ENCODE peak calls at places on chromosomes 13 and 19, in ten cellular contexts. B is suprapubic skin, C is pancreas, U is GM23338, X is left ventricle myocardium inferior, N is heart left ventricle, T is sigmoid colon, E is body of pancreas, J is left lung, G is Karpas-422. W is an unnamed sample. For H3K27me3, the result is how much of the 10 kb centered on the place peaks cover.

GRCh38 chr19:485583-486236 is 10.6 kb upstream of the MADCAM1 start:
- DNase-seq in B (no peak), C (peak), U (no peak), X (peak), N (no peak), T (peak), E (peak), J (no peak), G (no peak), W (peak)

GRCh38 chr19:56821209-56821608 is 19.3 kb downstream of the PEG3 start:
- DNase-seq in B (no peak), C (no peak), U (no peak), X (no peak), N (no peak), T (no peak), E (no peak), J (no peak), G (peak), W (no peak)

GRCh38 chr19:46925548-46925950 is 64.8 kb downstream of the ARHGAP35 start:
- DNase-seq in B (no peak), C (peak), U (no peak), X (no peak), N (no peak), T (no peak), E (peak), J (no peak), G (no peak), W (no peak)

GRCh38 chr19:37217855-37218591 is at the start of gene ZNF383:
- DNase-seq in B (peak), C (peak), U (peak), X (peak), N (peak), T (peak), E (peak), J (peak), G (peak), W (peak)

GRCh38 chr19:4640247-4641000 is 1.1 kb downstream of the TNFAIP8L1 start:
- DNase-seq in B (no peak), C (no peak), U (peak), X (no peak), N (no peak), T (no peak), E (peak), J (no peak), G (no peak), W (no peak)

GRCh38 chr13:24662195-24663088 is 17.8 kb upstream of the ATP12A start:
- DNase-seq in B (no peak), C (no peak), U (no peak), X (no peak), N (no peak), T (no peak), E (no peak), J (no peak), G (no peak), W (no peak)

GRCh38 chr13:114119196-114119595 is 13.2 kb downstream of the RASA3 start:
- DNase-seq in B (no peak), C (no peak), U (peak), X (no peak), N (no peak), T (no peak), E (peak), J (no peak), G (no peak), W (peak)

GRCh38 chr19:45467456-45468158 is at the start of gene FOSB:
- DNase-seq in B (peak), C (peak), U (peak), X (peak), N (peak), T (peak), E (peak), J (peak), G (peak), W (peak)

GRCh38 chr19:40302224-40303011 is 17.3 kb upstream of the AKT2 start:
- DNase-seq in B (no peak), C (no peak), U (no peak), X (no peak), N (no peak), T (no peak), E (no peak), J (no peak), G (no peak), W (no peak)

GRCh38 chr13:49652691-49653305 is 24.5 kb downstream of the ARL11 start:
- DNase-seq in B (no peak), C (peak), U (peak), X (no peak), N (no peak), T (no peak), E (peak), J (no peak), G (peak), W (peak)

GRCh38 chr13:110268061-110268460 is 38.9 kb downstream of the COL4A1 start:
- DNase-seq in B (no peak), C (no peak), U (no peak), X (no peak), N (no peak), T (peak), E (no peak), J (no peak), G (no peak), W (no peak)

GRCh38 chr13:48661112-48661511 is 7.4 kb downstream of the CYSLTR2 start:
- DNase-seq in B (no peak), C (no peak), U (no peak), X (no peak), N (no peak), T (no peak), E (no peak), J (no peak), G (no peak), W (no peak)

GRCh38 chr13:39411501-39411900 is 191.5 kb downstream of the LHFPL6 start:
- DNase-seq in B (no peak), C (no peak), U (no peak), X (no peak), N (no peak), T (no peak), E (no peak), J (no peak), G (no peak), W (no peak)

GRCh38 chr19:1363599-1363998 is 20.1 kb upstream of the NDUFS7 start:
- DNase-seq in B (no peak), C (no peak), U (no peak), X (no peak), N (no peak), T (no peak), E (no peak), J (no peak), G (no peak), W (no peak)

GRCh38 chr19:40217027-40217810 is 965 bp downstream of the TTC9B start:
- DNase-seq in B (no peak), C (peak), U (peak), X (no peak), N (no peak), T (no peak), E (peak), J (peak), G (no peak), W (peak)

GRCh38 chr13:47621931-47622330 is 379.1 kb downstream of the SUCLA2 start:
- DNase-seq in B (no peak), C (no peak), U (no peak), X (no peak), N (no peak), T (no peak), E (no peak), J (no peak), G (no peak), W (no peak)

GRCh38 chr19:55117063-55117635 is 288 bp downstream of the PPP1R12C start:
- DNase-seq in B (no peak), C (no peak), U (no peak), X (no peak), N (no peak), T (no peak), E (no peak), J (no peak), G (peak), W (peak)

GRCh38 chr19:28605501-28606268 is 607.3 kb downstream of the UQCRFS1 start:
- DNase-seq in B (no peak), C (no peak), U (no peak), X (no peak), N (no peak), T (no peak), E (no peak), J (no peak), G (no peak), W (no peak)

GRCh38 chr13:50722437-50723125 is 120.9 kb downstream of the DLEU7 start:
- DNase-seq in B (no peak), C (no peak), U (no peak), X (no peak), N (no peak), T (no peak), E (no peak), J (no peak), G (no peak), W (no peak)

GRCh38 chr13:78540424-78540823 is 62.9 kb downstream of the POU4F1 start:
- DNase-seq in B (no peak), C (no peak), U (no peak), X (no peak), N (no peak), T (no peak), E (no peak), J (no peak), G (no peak), W (no peak)

GRCh38 chr19:41922585-41922984 is 5.7 kb downstream of the ERFL start:
- DNase-seq in B (no peak), C (no peak), U (no peak), X (no peak), N (no peak), T (no peak), E (no peak), J (no peak), G (no peak), W (no peak)

GRCh38 chr19:14146789-14147216 is 10.4 kb upstream of the ASF1B start:
- DNase-seq in B (no peak), C (no peak), U (no peak), X (no peak), N (no peak), T (no peak), E (no peak), J (no peak), G (no peak), W (no peak)

GRCh38 chr13:30711375-30711774 is 24.0 kb upstream of the ALOX5AP start:
- DNase-seq in B (no peak), C (no peak), U (no peak), X (no peak), N (no peak), T (no peak), E (no peak), J (no peak), G (no peak), W (no peak)

GRCh38 chr19:7784856-7785255 is 21.8 kb downstream of the CLEC4M start:
- DNase-seq in B (no peak), C (no peak), U (no peak), X (no peak), N (no peak), T (no peak), E (no peak), J (no peak), G (no peak), W (no peak)

GRCh38 chr19:18768046-18768771 is 22.9 kb downstream of the COMP start:
- DNase-seq in B (no peak), C (no peak), U (peak), X (no peak), N (no peak), T (no peak), E (no peak), J (no peak), G (no peak), W (no peak)

GRCh38 chr19:32337176-32337808 is 8.1 kb upstream of the ZNF507 start:
- DNase-seq in B (no peak), C (no peak), U (no peak), X (no peak), N (no peak), T (no peak), E (no peak), J (no peak), G (no peak), W (no peak)

GRCh38 chr13:26678796-26679195 is 81.8 kb downstream of the GPR12 start:
- DNase-seq in B (no peak), C (no peak), U (peak), X (no peak), N (no peak), T (no peak), E (no peak), J (no peak), G (peak), W (no peak)

GRCh38 chr13:57665471-57665870 is 33.9 kb downstream of the PCDH17 start:
- DNase-seq in B (no peak), C (no peak), U (no peak), X (no peak), N (no peak), T (no peak), E (no peak), J (no peak), G (no peak), W (no peak)

GRCh38 chr19:9885077-9885552 is 50.0 kb downstream of the PIN1 start:
- DNase-seq in B (no peak), C (peak), U (peak), X (peak), N (no peak), T (no peak), E (no peak), J (no peak), G (no peak), W (peak)

GRCh38 chr19:56740478-56740877 is 68.9 kb upstream of the ZNF835 start:
- DNase-seq in B (no peak), C (no peak), U (no peak), X (no peak), N (no peak), T (no peak), E (no peak), J (no peak), G (no peak), W (no peak)

GRCh38 chr19:28526042-28526441 is 686.9 kb downstream of the UQCRFS1 start:
- DNase-seq in B (no peak), C (no peak), U (no peak), X (no peak), N (no peak), T (no peak), E (no peak), J (no peak), G (no peak), W (no peak)

GRCh38 chr19:56969726-56970125 is 129.2 kb upstream of the PEG3 start:
- DNase-seq in B (no peak), C (no peak), U (no peak), X (no peak), N (no peak), T (no peak), E (no peak), J (no peak), G (no peak), W (no peak)

GRCh38 chr19:45474191-45474940 is 6.6 kb downstream of the FOSB start:
- DNase-seq in B (no peak), C (no peak), U (no peak), X (no peak), N (no peak), T (no peak), E (no peak), J (no peak), G (no peak), W (no peak)

GRCh38 chr13:99982021-99982740 is 597 bp downstream of the ZIC2 start:
- DNase-seq in B (peak), C (no peak), U (peak), X (no peak), N (no peak), T (no peak), E (no peak), J (no peak), G (no peak), W (no peak)
- H3K27me3 ChIP-seq in B (half or more), C (under half), U (half or more), X (half or more), N (half or more), T (half or more), E (half or more), J (half or more), G (under half), W (under half)

GRCh38 chr13:107018285-107018684 is 450.3 kb upstream of the ARGLU1 start:
- DNase-seq in B (no peak), C (no peak), U (no peak), X (no peak), N (no peak), T (no peak), E (no peak), J (no peak), G (no peak), W (no peak)

GRCh38 chr13:107023335-107023734 is 455.4 kb upstream of the ARGLU1 start:
- DNase-seq in B (no peak), C (no peak), U (peak), X (no peak), N (no peak), T (no peak), E (no peak), J (no peak), G (no peak), W (no peak)

GRCh38 chr13:107025991-107026390 is 458.1 kb upstream of the ARGLU1 start:
- DNase-seq in B (no peak), C (peak), U (no peak), X (peak), N (peak), T (no peak), E (peak), J (no peak), G (no peak), W (peak)

GRCh38 chr13:107020393-107020792 is 452.5 kb upstream of the ARGLU1 start:
- DNase-seq in B (no peak), C (no peak), U (no peak), X (no peak), N (no peak), T (no peak), E (no peak), J (no peak), G (no peak), W (no peak)
- H3K27me3 ChIP-seq in B (under half), C (under half), U (under half), X (under half), N (under half), T (under half), E (under half), J (under half), G (under half), W (under half)

GRCh38 chr13:27928805-27929753 is 9.3 kb downstream of the PDX1 start:
- DNase-seq in B (no peak), C (peak), U (peak), X (no peak), N (no peak), T (no peak), E (peak), J (no peak), G (no peak), W (no peak)

GRCh38 chr13:27929868-27930267 is 10.1 kb downstream of the PDX1 start:
- DNase-seq in B (no peak), C (no peak), U (no peak), X (no peak), N (no peak), T (no peak), E (no peak), J (no peak), G (no peak), W (no peak)

GRCh38 chr13:27928353-27928804 is 8.6 kb downstream of the PDX1 start:
- DNase-seq in B (no peak), C (no peak), U (peak), X (no peak), N (no peak), T (no peak), E (no peak), J (no peak), G (no peak), W (no peak)

GRCh38 chr13:27933580-27934328 is 14.0 kb downstream of the PDX1 start:
- DNase-seq in B (no peak), C (peak), U (no peak), X (no peak), N (no peak), T (no peak), E (peak), J (no peak), G (peak), W (no peak)
- H3K27me3 ChIP-seq in B (half or more), C (under half), U (half or more), X (half or more), N (under half), T (under half), E (under half), J (under half), G (under half), W (under half)

GRCh38 chr13:19172647-19173030 is 9.0 kb downstream of the TUBA3C start:
- DNase-seq in B (no peak), C (no peak), U (no peak), X (no peak), N (no peak), T (peak), E (no peak), J (no peak), G (no peak), W (no peak)

GRCh38 chr13:19169991-19170390 is 11.6 kb downstream of the TUBA3C start:
- DNase-seq in B (no peak), C (no peak), U (no peak), X (no peak), N (no peak), T (no peak), E (no peak), J (no peak), G (no peak), W (no peak)

GRCh38 chr13:19172007-19172646 is 9.5 kb downstream of the TUBA3C start:
- DNase-seq in B (no peak), C (no peak), U (no peak), X (no peak), N (no peak), T (peak), E (no peak), J (no peak), G (no peak), W (no peak)

GRCh38 chr13:19171563-19171962 is 10.1 kb downstream of the TUBA3C start:
- DNase-seq in B (no peak), C (no peak), U (no peak), X (no peak), N (no peak), T (no peak), E (no peak), J (no peak), G (no peak), W (no peak)

DNA sequence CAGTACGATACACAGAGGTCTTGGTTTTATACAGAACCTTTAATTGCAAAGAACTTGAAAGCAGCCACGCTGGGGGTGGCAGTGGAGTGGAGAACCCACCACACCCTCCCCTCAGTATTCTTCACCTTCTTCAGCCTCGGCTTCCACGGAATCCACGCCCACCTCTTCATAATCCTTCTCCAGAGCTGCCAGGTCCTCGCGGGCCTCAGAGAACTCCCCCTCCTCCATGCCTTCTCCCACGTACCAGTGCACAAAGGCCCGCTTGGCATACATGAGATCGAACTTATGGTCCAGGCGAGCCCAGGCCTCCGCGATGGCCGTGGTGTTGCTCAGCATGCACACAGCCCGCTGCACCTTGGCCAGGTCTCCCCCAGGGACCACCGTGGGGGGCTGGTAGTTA is 7.9 kb downstream of the TUBA3C start:
- DNase-seq in B (no peak), C (no peak), U (no peak), X (no peak), N (no peak), T (no peak), E (no peak), J (no peak), G (no peak), W (no peak)
- H3K27me3 ChIP-seq in B (under half), C (under half), U (under half), X (under half), N (under half), T (under half), E (under half), J (under half), G (under half), W (under half)

GRCh38 chr19:15860522-15860921 is 37.4 kb downstream of the CYP4F2 start:
- DNase-seq in B (no peak), C (no peak), U (no peak), X (no peak), N (no peak), T (no peak), E (no peak), J (no peak), G (no peak), W (no peak)
- H3K27me3 ChIP-seq in B (under half), C (under half), U (under half), X (half or more), N (under half), T (under half), E (under half), J (under half), G (under half), W (under half)

GRCh38 chr19:35287713-35288112 is 4.2 kb upstream of the MAG start:
- DNase-seq in B (no peak), C (no peak), U (no peak), X (no peak), N (no peak), T (no peak), E (no peak), J (no peak), G (no peak), W (no peak)

GRCh38 chr19:35288331-35288730 is 3.6 kb upstream of the MAG start:
- DNase-seq in B (no peak), C (no peak), U (no peak), X (no peak), N (no peak), T (no peak), E (no peak), J (no peak), G (no peak), W (no peak)

GRCh38 chr19:35281303-35281702 is 1.0 kb upstream of the HAMP start:
- DNase-seq in B (no peak), C (no peak), U (no peak), X (no peak), N (no peak), T (no peak), E (no peak), J (no peak), G (no peak), W (no peak)

GRCh38 chr19:35279985-35280821 is 2.1 kb upstream of the HAMP start:
- DNase-seq in B (no peak), C (no peak), U (no peak), X (no peak), N (no peak), T (no peak), E (no peak), J (no peak), G (no peak), W (no peak)

GRCh38 chr19:35284153-35285140 is 2.1 kb downstream of the HAMP start:
- DNase-seq in B (no peak), C (no peak), U (peak), X (no peak), N (no peak), T (no peak), E (no peak), J (no peak), G (no peak), W (no peak)
- H3K27me3 ChIP-seq in B (under half), C (under half), U (under half), X (half or more), N (under half), T (under half), E (under half), J (under half), G (under half), W (under half)

GRCh38 chr19:12833747-12834417 is 497 bp downstream of the RTBDN start:
- DNase-seq in B (no peak), C (peak), U (peak), X (no peak), N (no peak), T (no peak), E (no peak), J (no peak), G (peak), W (no peak)
- H3K27me3 ChIP-seq in B (half or more), C (under half), U (under half), X (half or more), N (half or more), T (half or more), E (under half), J (half or more), G (under half), W (under half)